ENCODE peak calls at places on chromosomes 5 and 9, in six cellular contexts. One of them, this sample, is unnamed.

GRCh38 chr5:68915079-68915478 is 178.7 kb upstream of the SLC30A5 start:
- DNase-seq in suprapubic skin: no peak
- DNase-seq in GM20000: no peak
- DNase-seq in SK-N-SH: no peak
- DNase-seq in sigmoid colon: no peak
- DNase-seq in AG04450: no peak
- DNase-seq in this sample: no peak

GRCh38 chr9:96413312-96414221 is 4.6 kb downstream of the ZNF367 start:
- DNase-seq in sigmoid colon: no peak
- DNase-seq in AG04450: no peak
- DNase-seq in suprapubic skin: no peak
- DNase-seq in GM20000: no peak
- DNase-seq in SK-N-SH: no peak
- DNase-seq in this sample: no peak

GRCh38 chr9:1619915-1620705 is 395.0 kb upstream of the SMARCA2 start:
- DNase-seq in suprapubic skin: no peak
- DNase-seq in sigmoid colon: no peak
- DNase-seq in AG04450: no peak
- DNase-seq in SK-N-SH: no peak
- DNase-seq in GM20000: no peak
- DNase-seq in this sample: no peak

GRCh38 chr5:79062431-79062830 is 7.0 kb downstream of the DMGDH start:
- DNase-seq in suprapubic skin: no peak
- DNase-seq in GM20000: no peak
- DNase-seq in AG04450: no peak
- DNase-seq in SK-N-SH: no peak
- DNase-seq in sigmoid colon: no peak
- DNase-seq in this sample: no peak

GRCh38 chr9:122383992-122384461 is 13.2 kb downstream of the PTGS1 start:
- DNase-seq in GM20000: no peak
- DNase-seq in SK-N-SH: no peak
- DNase-seq in suprapubic skin: no peak
- DNase-seq in AG04450: no peak
- DNase-seq in sigmoid colon: peak
- DNase-seq in this sample: no peak

GRCh38 chr5:148939676-148940075 is 113.3 kb downstream of the ADRB2 start:
- DNase-seq in sigmoid colon: no peak
- DNase-seq in suprapubic skin: no peak
- DNase-seq in SK-N-SH: no peak
- DNase-seq in GM20000: no peak
- DNase-seq in AG04450: no peak
- DNase-seq in this sample: no peak

GRCh38 chr9:127844821-127845359 is 9.6 kb downstream of the ENG start:
- DNase-seq in SK-N-SH: no peak
- DNase-seq in suprapubic skin: peak
- DNase-seq in sigmoid colon: no peak
- DNase-seq in GM20000: no peak
- DNase-seq in AG04450: no peak
- DNase-seq in this sample: no peak

GRCh38 chr9:27303219-27303618 is 6.3 kb upstream of the EQTN start:
- DNase-seq in GM20000: no peak
- DNase-seq in suprapubic skin: no peak
- DNase-seq in sigmoid colon: no peak
- DNase-seq in AG04450: no peak
- DNase-seq in SK-N-SH: peak
- DNase-seq in this sample: no peak

GRCh38 chr9:93357649-93358048 is 93.8 kb upstream of the FAM120A start:
- DNase-seq in AG04450: no peak
- DNase-seq in GM20000: peak
- DNase-seq in suprapubic skin: no peak
- DNase-seq in SK-N-SH: no peak
- DNase-seq in sigmoid colon: no peak
- DNase-seq in this sample: no peak

GRCh38 chr5:3612561-3613175 is 17.0 kb downstream of the IRX1 start:
- DNase-seq in AG04450: no peak
- DNase-seq in suprapubic skin: no peak
- DNase-seq in GM20000: no peak
- DNase-seq in SK-N-SH: no peak
- DNase-seq in sigmoid colon: no peak
- DNase-seq in this sample: no peak

GRCh38 chr9:99025616-99026270 is 79.2 kb upstream of the TGFBR1 start:
- DNase-seq in AG04450: no peak
- DNase-seq in sigmoid colon: no peak
- DNase-seq in GM20000: no peak
- DNase-seq in suprapubic skin: no peak
- DNase-seq in SK-N-SH: no peak
- DNase-seq in this sample: no peak

GRCh38 chr5:143606043-143606752 is 202.7 kb upstream of the NR3C1 start:
- DNase-seq in sigmoid colon: no peak
- DNase-seq in GM20000: peak
- DNase-seq in suprapubic skin: no peak
- DNase-seq in AG04450: no peak
- DNase-seq in SK-N-SH: no peak
- DNase-seq in this sample: no peak

GRCh38 chr5:120852222-120852860 is 388.2 kb downstream of the PRR16 start:
- DNase-seq in suprapubic skin: no peak
- DNase-seq in sigmoid colon: no peak
- DNase-seq in GM20000: no peak
- DNase-seq in AG04450: no peak
- DNase-seq in SK-N-SH: no peak
- DNase-seq in this sample: no peak

GRCh38 chr9:81559197-81559596 is 130.2 kb downstream of the TLE1 start:
- DNase-seq in sigmoid colon: no peak
- DNase-seq in suprapubic skin: no peak
- DNase-seq in SK-N-SH: no peak
- DNase-seq in AG04450: no peak
- DNase-seq in GM20000: no peak
- DNase-seq in this sample: no peak

GRCh38 chr9:109453210-109453842 is 44.8 kb downstream of the PTPN3 start:
- DNase-seq in GM20000: no peak
- DNase-seq in suprapubic skin: no peak
- DNase-seq in AG04450: peak
- DNase-seq in SK-N-SH: peak
- DNase-seq in sigmoid colon: no peak
- DNase-seq in this sample: peak

GRCh38 chr5:132260714-132261615 is 3.5 kb downstream of the PDLIM4 start:
- DNase-seq in sigmoid colon: peak
- DNase-seq in SK-N-SH: no peak
- DNase-seq in AG04450: peak
- DNase-seq in suprapubic skin: peak
- DNase-seq in GM20000: peak
- DNase-seq in this sample: peak

GRCh38 chr9:120877276-120878034 is 467 bp upstream of the PHF19 start:
- DNase-seq in SK-N-SH: peak
- DNase-seq in GM20000: peak
- DNase-seq in sigmoid colon: peak
- DNase-seq in AG04450: no peak
- DNase-seq in suprapubic skin: no peak
- DNase-seq in this sample: no peak

GRCh38 chr5:134577796-134578577 is 52.5 kb downstream of the JADE2 start:
- DNase-seq in AG04450: peak
- DNase-seq in GM20000: peak
- DNase-seq in sigmoid colon: peak
- DNase-seq in SK-N-SH: peak
- DNase-seq in suprapubic skin: peak
- DNase-seq in this sample: no peak

GRCh38 chr9:125556046-125556445 is 151.0 kb downstream of the MAPKAP1 start:
- DNase-seq in sigmoid colon: no peak
- DNase-seq in AG04450: no peak
- DNase-seq in suprapubic skin: no peak
- DNase-seq in GM20000: no peak
- DNase-seq in SK-N-SH: no peak
- DNase-seq in this sample: no peak

GRCh38 chr5:122743231-122743630 is 31.6 kb upstream of the SNX2 start:
- DNase-seq in AG04450: no peak
- DNase-seq in suprapubic skin: no peak
- DNase-seq in SK-N-SH: no peak
- DNase-seq in sigmoid colon: no peak
- DNase-seq in GM20000: no peak
- DNase-seq in this sample: no peak

GRCh38 chr5:73596705-73597328 is 29.2 kb upstream of the ARHGEF28 start:
- DNase-seq in sigmoid colon: no peak
- DNase-seq in GM20000: no peak
- DNase-seq in SK-N-SH: peak
- DNase-seq in AG04450: no peak
- DNase-seq in suprapubic skin: no peak
- DNase-seq in this sample: no peak

GRCh38 chr5:108398964-108399363 is 17.1 kb upstream of the FBXL17 start:
- DNase-seq in suprapubic skin: no peak
- DNase-seq in AG04450: no peak
- DNase-seq in GM20000: no peak
- DNase-seq in SK-N-SH: no peak
- DNase-seq in sigmoid colon: no peak
- DNase-seq in this sample: no peak

GRCh38 chr9:127351182-127352166 is 45.5 kb upstream of the SLC2A8 start:
- DNase-seq in GM20000: no peak
- DNase-seq in AG04450: no peak
- DNase-seq in suprapubic skin: no peak
- DNase-seq in SK-N-SH: no peak
- DNase-seq in sigmoid colon: no peak
- DNase-seq in this sample: no peak

GRCh38 chr9:120708526-120709224 is 5.6 kb downstream of the MEGF9 start:
- DNase-seq in SK-N-SH: no peak
- DNase-seq in sigmoid colon: no peak
- DNase-seq in suprapubic skin: no peak
- DNase-seq in AG04450: no peak
- DNase-seq in GM20000: no peak
- DNase-seq in this sample: no peak

GRCh38 chr5:6682239-6682638 is 31.0 kb upstream of the TENT4A start:
- DNase-seq in suprapubic skin: no peak
- DNase-seq in SK-N-SH: no peak
- DNase-seq in sigmoid colon: no peak
- DNase-seq in GM20000: no peak
- DNase-seq in AG04450: no peak
- DNase-seq in this sample: no peak

GRCh38 chr5:101643793-101644192 is 652.3 kb downstream of the SLCO4C1 start:
- DNase-seq in AG04450: no peak
- DNase-seq in SK-N-SH: no peak
- DNase-seq in GM20000: no peak
- DNase-seq in suprapubic skin: no peak
- DNase-seq in sigmoid colon: no peak
- DNase-seq in this sample: no peak

GRCh38 chr5:58246521-58246944 is 213.4 kb downstream of the PLK2 start:
- DNase-seq in SK-N-SH: no peak
- DNase-seq in GM20000: no peak
- DNase-seq in sigmoid colon: no peak
- DNase-seq in AG04450: no peak
- DNase-seq in suprapubic skin: no peak
- DNase-seq in this sample: no peak

GRCh38 chr9:113963017-113963620 is 87.0 kb downstream of the ZNF618 start:
- DNase-seq in suprapubic skin: peak
- DNase-seq in SK-N-SH: peak
- DNase-seq in GM20000: peak
- DNase-seq in sigmoid colon: no peak
- DNase-seq in AG04450: no peak
- DNase-seq in this sample: no peak

GRCh38 chr5:132420706-132421272 is 51.3 kb downstream of the SLC22A5 start:
- DNase-seq in suprapubic skin: no peak
- DNase-seq in GM20000: peak
- DNase-seq in sigmoid colon: no peak
- DNase-seq in SK-N-SH: no peak
- DNase-seq in AG04450: no peak
- DNase-seq in this sample: no peak

GRCh38 chr9:5582835-5583195 is 46.1 kb upstream of the RIC1 start:
- DNase-seq in AG04450: peak
- DNase-seq in suprapubic skin: peak
- DNase-seq in SK-N-SH: no peak
- DNase-seq in sigmoid colon: no peak
- DNase-seq in GM20000: peak
- DNase-seq in this sample: peak

GRCh38 chr5:132238169-132238744 is 10.6 kb upstream of the P4HA2 start:
- DNase-seq in AG04450: no peak
- DNase-seq in suprapubic skin: peak
- DNase-seq in GM20000: peak
- DNase-seq in SK-N-SH: peak
- DNase-seq in sigmoid colon: peak
- DNase-seq in this sample: no peak

GRCh38 chr9:136268318-136268717 is 22.7 kb upstream of the QSOX2 start:
- DNase-seq in AG04450: no peak
- DNase-seq in sigmoid colon: no peak
- DNase-seq in SK-N-SH: no peak
- DNase-seq in GM20000: no peak
- DNase-seq in suprapubic skin: no peak
- DNase-seq in this sample: no peak
- TF ChIP-seq CTCF in AG04450: peak
- TF ChIP-seq CTCF in sigmoid colon: no peak
- TF ChIP-seq CTCF in SK-N-SH: no peak
- TF ChIP-seq CTCF in GM20000: no peak
- TF ChIP-seq CTCF in suprapubic skin: no peak
- TF ChIP-seq CTCF in this sample: no peak

DNA sequence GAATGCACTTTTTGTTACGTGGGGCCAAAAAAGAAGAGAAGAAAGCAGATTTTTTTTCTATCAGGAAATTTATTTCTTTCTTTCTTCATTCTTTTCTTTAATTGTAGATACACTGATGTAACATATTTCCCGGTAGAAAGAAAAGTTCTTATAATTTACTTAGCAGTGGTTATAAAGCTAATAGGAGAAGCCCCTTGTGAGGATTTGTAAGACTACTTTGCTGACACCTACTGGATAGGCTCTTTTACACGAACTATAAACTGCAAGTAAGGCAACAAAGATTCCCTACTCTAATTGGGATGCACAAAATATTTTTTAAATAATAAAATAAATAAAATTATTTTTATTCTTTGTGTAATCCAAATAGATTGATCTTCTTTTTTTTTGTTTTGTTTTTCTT is 284.4 kb downstream of the DNAH5 start:
- DNase-seq in SK-N-SH: no peak
- DNase-seq in sigmoid colon: no peak
- DNase-seq in GM20000: no peak
- DNase-seq in AG04450: no peak
- DNase-seq in suprapubic skin: no peak
- DNase-seq in this sample: no peak
- TF ChIP-seq CTCF in SK-N-SH: peak
- TF ChIP-seq CTCF in sigmoid colon: no peak
- TF ChIP-seq CTCF in GM20000: no peak
- TF ChIP-seq CTCF in AG04450: peak
- TF ChIP-seq CTCF in suprapubic skin: no peak
- TF ChIP-seq CTCF in this sample: peak

GRCh38 chr9:3576358-3576757 is 50.6 kb upstream of the RFX3 start:
- DNase-seq in GM20000: no peak
- DNase-seq in AG04450: no peak
- DNase-seq in suprapubic skin: no peak
- DNase-seq in SK-N-SH: no peak
- DNase-seq in sigmoid colon: no peak
- DNase-seq in this sample: no peak
- TF ChIP-seq CTCF in GM20000: no peak
- TF ChIP-seq CTCF in AG04450: no peak
- TF ChIP-seq CTCF in suprapubic skin: no peak
- TF ChIP-seq CTCF in SK-N-SH: no peak
- TF ChIP-seq CTCF in sigmoid colon: no peak
- TF ChIP-seq CTCF in this sample: no peak

DNA sequence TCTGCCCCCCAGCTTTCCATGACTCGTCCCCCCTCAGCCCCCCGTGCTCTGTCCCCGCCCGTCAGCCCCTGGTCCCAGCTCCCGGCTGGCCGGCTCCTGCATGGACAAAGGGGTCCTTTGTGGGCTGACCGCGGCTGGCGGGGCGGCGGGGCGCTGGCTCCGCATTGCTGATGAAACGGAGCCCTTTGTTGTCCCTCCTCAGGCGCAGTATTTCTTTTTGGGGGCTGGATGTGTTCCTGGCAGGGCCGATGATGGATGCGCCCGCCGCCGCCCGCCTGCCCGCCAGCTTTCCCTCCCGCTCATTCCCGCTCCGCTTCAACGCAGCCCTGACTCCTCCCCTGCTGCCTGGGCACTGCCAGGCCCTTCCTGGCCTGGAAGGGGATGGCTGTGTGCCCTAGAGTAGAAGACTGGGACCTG is 28.8 kb downstream of the CXXC5 start:
- DNase-seq in suprapubic skin: no peak
- DNase-seq in SK-N-SH: peak
- DNase-seq in sigmoid colon: no peak
- DNase-seq in GM20000: no peak
- DNase-seq in AG04450: no peak
- DNase-seq in this sample: no peak
- TF ChIP-seq CTCF in suprapubic skin: no peak
- TF ChIP-seq CTCF in SK-N-SH: no peak
- TF ChIP-seq CTCF in sigmoid colon: no peak
- TF ChIP-seq CTCF in GM20000: no peak
- TF ChIP-seq CTCF in AG04450: no peak
- TF ChIP-seq CTCF in this sample: no peak

This sample was measured in AG09319.